ENCODE peak calls at places on chromosomes 6 and 20, in five cellular contexts. E is right cardiac atrium, G is hypothalamus, X is psoas muscle, Y is WERI-Rb-1. Z is an unnamed sample.

GRCh38 chr6:110878751-110879539 is 4.4 kb downstream of the AMD1 start:
- DNase-seq in E (no peak), G (no peak), X (no peak), Y (peak; percentile 16), Z (peak; percentile 30)

GRCh38 chr20:11001767-11002540 is 328.2 kb upstream of the JAG1 start:
- DNase-seq in E (peak; percentile 59), G (no peak), X (peak; percentile 59), Y (no peak), Z (no peak)

GRCh38 chr6:55293116-55293515 is 34.2 kb upstream of the GFRAL start:
- DNase-seq in E (no peak), G (no peak), X (no peak), Y (no peak), Z (no peak)

GRCh38 chr20:63749597-63750508 is 10.3 kb downstream of the SLC2A4RG start:
- DNase-seq in E (peak; percentile 69), G (no peak), X (peak; percentile 57), Y (no peak), Z (no peak)

GRCh38 chr20:33570743-33571142 is 80.8 kb downstream of the CBFA2T2 start:
- DNase-seq in E (no peak), G (no peak), X (no peak), Y (no peak), Z (no peak)

GRCh38 chr6:35449287-35449881 is 2.8 kb upstream of the FANCE start:
- DNase-seq in E (no peak), G (no peak), X (no peak), Y (no peak), Z (peak; percentile 31)

GRCh38 chr6:136037246-136037884 is 185.9 kb downstream of the PDE7B start:
- DNase-seq in E (no peak), G (no peak), X (no peak), Y (no peak), Z (no peak)

GRCh38 chr6:76451926-76452709 is 379.7 kb upstream of the IMPG1 start:
- DNase-seq in E (peak; percentile 27), G (no peak), X (peak; percentile 32), Y (no peak), Z (no peak)

GRCh38 chr6:24632573-24632972 is 13.4 kb downstream of the KIAA0319 start:
- DNase-seq in E (no peak), G (no peak), X (no peak), Y (no peak), Z (no peak)

GRCh38 chr20:47244451-47244850 is 112.0 kb downstream of the ZMYND8 start:
- DNase-seq in E (no peak), G (no peak), X (no peak), Y (peak; percentile 51), Z (no peak)

Z was measured in left colon.